ENCODE peak calls at places on chromosomes 11 and 22, in seven cellular contexts. L is fibroblast of lung; X is lung; K is heart left ventricle; E is CD4-positive, CD25-positive, alpha-beta regulatory T cell; Y is left ventricle myocardium inferior; C is left lung. U is an unnamed sample.

GRCh38 chr11:47642099-47642855 is at the start of gene MTCH2:
- DNase-seq in L (peak; percentile 98), X (peak; percentile 96), K (peak; percentile 96), E (peak; percentile 96), Y (peak; percentile 95), C (peak; percentile 96), U (peak; percentile 91)

GRCh38 chr11:119166368-119167076 is 2.0 kb upstream of the NLRX1 start:
- DNase-seq in L (peak; percentile 24), X (no peak), K (no peak), E (no peak), Y (no peak), C (no peak), U (no peak)

GRCh38 chr11:75423721-75424120 is 9.3 kb downstream of the KLHL35 start:
- DNase-seq in L (no peak), X (no peak), K (no peak), E (no peak), Y (no peak), C (no peak), U (no peak)

GRCh38 chr11:126546694-126547093 is 191.2 kb downstream of the ST3GAL4 start:
- DNase-seq in L (no peak), X (no peak), K (no peak), E (no peak), Y (no peak), C (no peak), U (no peak)

GRCh38 chr11:119306373-119306890 is 10.5 kb downstream of the MCAM start:
- DNase-seq in L (peak; percentile 27), X (no peak), K (no peak), E (peak; percentile 49), Y (no peak), C (no peak), U (no peak)

GRCh38 chr11:45239733-45240132 is 46.4 kb downstream of the SYT13 start:
- DNase-seq in L (no peak), X (no peak), K (no peak), E (no peak), Y (no peak), C (no peak), U (no peak)

GRCh38 chr11:58592760-58593472 is 14.1 kb downstream of the ZFP91 start:
- DNase-seq in L (no peak), X (no peak), K (no peak), E (no peak), Y (no peak), C (no peak), U (no peak)

GRCh38 chr22:33659423-33659822 is 260.9 kb downstream of the LARGE1 start:
- DNase-seq in L (no peak), X (no peak), K (peak; percentile 36), E (no peak), Y (no peak), C (no peak), U (no peak)

GRCh38 chr22:38444783-38445182 is 10.2 kb downstream of the KCNJ4 start:
- DNase-seq in L (no peak), X (no peak), K (no peak), E (no peak), Y (no peak), C (no peak), U (no peak)

GRCh38 chr11:113634940-113635575 is 71.0 kb downstream of the TMPRSS5 start:
- DNase-seq in L (no peak), X (no peak), K (no peak), E (no peak), Y (no peak), C (no peak), U (no peak)

GRCh38 chr11:101862410-101863233 is 52.2 kb upstream of the CEP126 start:
- DNase-seq in L (peak; percentile 81), X (no peak), K (no peak), E (no peak), Y (no peak), C (no peak), U (no peak)

GRCh38 chr11:62077136-62077535 is 46.7 kb upstream of the INCENP start:
- DNase-seq in L (peak; percentile 14), X (no peak), K (no peak), E (no peak), Y (no peak), C (no peak), U (no peak)

GRCh38 chr11:119339581-119340334 is 925 bp downstream of the C1QTNF5 start:
- DNase-seq in L (peak; percentile 56), X (peak; percentile 63), K (peak; percentile 85), E (no peak), Y (peak; percentile 81), C (peak; percentile 67), U (no peak)

GRCh38 chr22:36136475-36136874 is 24.1 kb downstream of the APOL3 start:
- DNase-seq in L (peak; percentile 64), X (no peak), K (no peak), E (no peak), Y (no peak), C (no peak), U (no peak)

GRCh38 chr11:34263462-34264186 is 94.2 kb downstream of the ABTB2 start:
- DNase-seq in L (peak; percentile 59), X (peak; percentile 75), K (no peak), E (no peak), Y (peak; percentile 50), C (peak; percentile 79), U (no peak)

GRCh38 chr11:120244476-120244875 is 4.5 kb downstream of the POU2F3 start:
- DNase-seq in L (no peak), X (no peak), K (no peak), E (no peak), Y (no peak), C (no peak), U (no peak)

GRCh38 chr11:69437001-69437875 is 44.2 kb upstream of the LINC01488 start:
- DNase-seq in L (no peak), X (peak; percentile 64), K (no peak), E (no peak), Y (no peak), C (peak; percentile 68), U (no peak)

GRCh38 chr11:31821779-31822574 is 10.9 kb upstream of the PAX6 start:
- DNase-seq in L (no peak), X (no peak), K (no peak), E (no peak), Y (no peak), C (no peak), U (no peak)
- H3K9me3 ChIP-seq in L (no peaks in the 10 kb centered on the region), X (no peaks in the 10 kb centered on the region), K (no peaks in the 10 kb centered on the region), E (no peaks in the 10 kb centered on the region), Y (no peaks in the 10 kb centered on the region), C (no peaks in the 10 kb centered on the region), U (peaks cover 8% of the 10 kb centered on the region)

DNA sequence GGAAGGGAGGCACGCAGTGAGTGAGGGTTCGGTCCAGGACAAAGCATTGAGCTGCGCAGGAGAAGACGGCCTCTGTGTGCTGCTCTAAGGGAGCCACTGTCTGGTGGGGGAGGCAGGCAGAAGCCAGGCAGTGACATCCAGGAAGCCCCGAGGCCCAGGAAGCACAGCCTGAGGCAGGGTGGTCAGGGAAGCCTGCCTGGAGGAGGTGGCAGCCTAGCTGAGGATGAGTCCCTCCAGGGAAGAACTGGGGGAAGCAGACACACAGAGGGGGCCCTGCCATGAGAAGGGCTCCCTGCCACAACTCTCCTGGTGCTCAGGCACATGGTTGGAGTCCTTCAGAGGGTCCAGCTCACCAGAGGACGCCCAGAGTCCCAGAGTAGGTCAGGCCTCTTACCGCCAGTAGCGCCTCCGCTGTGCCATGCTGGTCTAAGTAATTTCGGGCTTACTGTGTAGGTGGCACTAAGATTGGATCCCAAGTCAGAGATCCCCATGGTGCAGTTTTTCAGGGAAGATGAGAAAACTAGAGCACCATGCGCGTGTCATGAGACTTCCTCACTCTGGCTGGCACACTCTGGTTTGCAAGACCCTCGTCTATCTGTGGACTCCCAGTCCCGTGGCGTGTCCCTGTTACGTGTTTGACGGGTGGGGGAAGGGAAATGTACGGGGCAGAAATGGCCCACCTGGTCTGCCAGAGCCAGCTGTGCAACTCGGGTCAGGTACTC is 887.2 kb downstream of the BRD1 start:
- DNase-seq in L (no peak), X (peak; percentile 23), K (no peak), E (no peak), Y (no peak), C (no peak), U (no peak)
- H3K9me3 ChIP-seq in L (no peaks in the 10 kb centered on the region), X (no peaks in the 10 kb centered on the region), K (peaks cover 7% of the 10 kb centered on the region), E (no peaks in the 10 kb centered on the region), Y (peaks cover 12% of the 10 kb centered on the region), C (no peaks in the 10 kb centered on the region), U (no peaks in the 10 kb centered on the region)

GRCh38 chr11:98965775-98966174 is 55.0 kb upstream of the CNTN5 start:
- DNase-seq in L (no peak), X (no peak), K (no peak), E (no peak), Y (no peak), C (no peak), U (no peak)
- H3K9me3 ChIP-seq in L (no peaks in the 10 kb centered on the region), X (no peaks in the 10 kb centered on the region), K (no peaks in the 10 kb centered on the region), E (no peaks in the 10 kb centered on the region), Y (no peaks in the 10 kb centered on the region), C (no peaks in the 10 kb centered on the region), U (no peaks in the 10 kb centered on the region)

DNA sequence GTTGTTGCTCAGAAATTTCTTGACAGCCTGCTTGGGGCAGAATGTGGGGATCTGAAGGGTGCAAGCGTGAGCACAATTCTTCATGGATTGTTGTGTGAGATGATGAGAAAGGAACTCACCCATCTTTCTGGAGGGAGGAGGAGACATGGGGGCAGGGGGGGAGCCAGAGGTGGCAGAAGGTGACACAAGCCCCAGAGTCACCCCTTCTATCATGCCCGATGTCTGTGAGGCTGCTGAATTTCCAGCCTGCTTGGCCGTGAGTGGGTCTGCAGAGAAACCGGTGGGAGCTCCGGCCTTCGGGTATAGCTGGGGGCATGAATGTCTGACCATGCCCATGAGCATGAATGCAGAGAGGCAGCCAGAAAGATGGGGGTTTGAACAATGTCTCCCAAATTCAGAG is 870.7 kb downstream of the TBC1D22A start:
- DNase-seq in L (no peak), X (no peak), K (no peak), E (no peak), Y (no peak), C (no peak), U (no peak)
- H3K9me3 ChIP-seq in L (no peaks in the 10 kb centered on the region), X (no peaks in the 10 kb centered on the region), K (peaks cover 4% of the 10 kb centered on the region), E (peaks cover 6% of the 10 kb centered on the region), Y (peaks cover 16% of the 10 kb centered on the region), C (no peaks in the 10 kb centered on the region), U (peaks cover 3% of the 10 kb centered on the region)

GRCh38 chr11:2644844-2645778 is 54.7 kb downstream of the KCNQ1OT1 start:
- DNase-seq in L (no peak), X (no peak), K (no peak), E (no peak), Y (no peak), C (no peak), U (no peak)
- H3K9me3 ChIP-seq in L (peaks cover 3% of the 10 kb centered on the region), X (peaks cover 16% of the 10 kb centered on the region), K (peaks cover 64% of the 10 kb centered on the region), E (peaks cover 64% of the 10 kb centered on the region), Y (peaks cover 100% of the 10 kb centered on the region), C (no peaks in the 10 kb centered on the region), U (peaks cover 14% of the 10 kb centered on the region)

GRCh38 chr11:49952091-49952490 is at the start of gene OR4C13:
- DNase-seq in L (no peak), X (no peak), K (no peak), E (no peak), Y (no peak), C (no peak), U (no peak)
- H3K9me3 ChIP-seq in L (no peaks in the 10 kb centered on the region), X (no peaks in the 10 kb centered on the region), K (no peaks in the 10 kb centered on the region), E (no peaks in the 10 kb centered on the region), Y (peaks cover 15% of the 10 kb centered on the region), C (no peaks in the 10 kb centered on the region), U (no peaks in the 10 kb centered on the region)

GRCh38 chr22:48828688-48829087 is 999.0 kb downstream of the BRD1 start:
- DNase-seq in L (no peak), X (no peak), K (no peak), E (no peak), Y (no peak), C (no peak), U (no peak)
- H3K9me3 ChIP-seq in L (no peaks in the 10 kb centered on the region), X (no peaks in the 10 kb centered on the region), K (peaks cover 9% of the 10 kb centered on the region), E (no peaks in the 10 kb centered on the region), Y (peaks cover 39% of the 10 kb centered on the region), C (no peaks in the 10 kb centered on the region), U (no peaks in the 10 kb centered on the region)

U was measured in T-helper 17 cell.